ENCODE peak calls at places on chromosomes 4 and X, in five cellular contexts. I is lower lobe of right lung, C is GM10248, K is GM12865, G is foreskin keratinocyte. S is an unnamed sample.

GRCh38 chrX:44675364-44676024 is 132.8 kb upstream of the FUNDC1 start:
- DNase-seq in I (no peak), K (no peak), G (peak), C (no peak), S (peak)

GRCh38 chr4:38034986-38035882 is 75.0 kb downstream of the PTTG2 start:
- DNase-seq in I (no peak), C (peak), K (peak), G (no peak), S (peak)

GRCh38 chrX:38929966-38930421 is 128.7 kb downstream of the MID1IP1 start:
- DNase-seq in I (no peak), K (no peak), C (no peak), G (peak), S (peak)

GRCh38 chr4:104964387-104965175 is 182.1 kb upstream of the TET2 start:
- DNase-seq in I (peak), C (no peak), K (peak), G (no peak), S (no peak)

GRCh38 chr4:94412019-94413017 is 39.4 kb upstream of the PDLIM5 start:
- DNase-seq in C (no peak), I (no peak), K (no peak), G (peak), S (peak)

GRCh38 chr4:53986062-53986461 is 78.3 kb downstream of the CHIC2 start:
- DNase-seq in K (no peak), C (no peak), G (no peak), I (no peak), S (no peak)

GRCh38 chr4:138663883-138664282 is 351.7 kb upstream of the NOCT start:
- DNase-seq in G (no peak), C (no peak), K (no peak), I (no peak), S (no peak)

GRCh38 chrX:43349363-43349762 is 306.7 kb upstream of the MAOA start:
- DNase-seq in C (peak), G (no peak), I (no peak), K (peak), S (peak)

GRCh38 chrX:15724911-15725310 is 13.2 kb upstream of the CA5B start:
- DNase-seq in C (no peak), G (no peak), I (no peak), K (no peak), S (no peak)

GRCh38 chr4:109912706-109913621 is at the start of gene EGF:
- DNase-seq in K (no peak), C (no peak), I (no peak), G (no peak), S (peak)